ENCODE peak calls at places on chromosomes 13 and 19, in eight cellular contexts. W is left lung, K is endodermal cell, Q is BE2C, C is A549, A is mammary epithelial cell, G is HCT116, J is heart left ventricle. L is an unnamed sample.
A peak's percentile ranks its signal among the peaks of the same experiment; 100 is the strongest.

GRCh38 chr13:38872693-38873092 is 117.9 kb downstream of the STOML3 start:
- DNase-seq in W (no peak), K (peak; percentile 88), Q (peak; percentile 61), C (peak; percentile 41), A (peak; percentile 28), G (peak; percentile 42), J (peak; percentile 30), L (no peak)

GRCh38 chr13:76791290-76791664 is 94.9 kb downstream of the KCTD12 start:
- DNase-seq in W (no peak), K (no peak), Q (no peak), C (no peak), A (peak; percentile 13), G (no peak), J (no peak), L (no peak)

GRCh38 chr19:49864890-49865289 is 2.5 kb downstream of the PNKP start:
- DNase-seq in W (no peak), K (no peak), Q (no peak), C (no peak), A (no peak), G (no peak), J (no peak), L (no peak)

GRCh38 chr19:47719047-47719885 is 6.0 kb downstream of the EHD2 start:
- DNase-seq in W (peak; percentile 84), K (peak; percentile 64), Q (peak; percentile 95), C (peak; percentile 91), A (peak; percentile 95), G (no peak), J (peak; percentile 94), L (peak; percentile 32)

GRCh38 chr13:71979616-71980015 is 112.6 kb upstream of the DACH1 start:
- DNase-seq in W (no peak), K (peak; percentile 62), Q (peak; percentile 8), C (peak; percentile 1), A (peak; percentile 12), G (peak; percentile 6), J (no peak), L (no peak)

GRCh38 chr19:31349160-31349881 is at the start of gene TSHZ3:
- DNase-seq in W (peak; percentile 92), K (peak; percentile 89), Q (peak; percentile 47), C (peak; percentile 78), A (peak; percentile 84), G (no peak), J (peak; percentile 86), L (peak; percentile 64)

GRCh38 chr19:16420781-16421386 is 50.9 kb downstream of the EPS15L1 start:
- DNase-seq in W (no peak), K (no peak), Q (no peak), C (no peak), A (no peak), G (no peak), J (peak; percentile 90), L (no peak)

GRCh38 chr13:72181661-72182060 is 314.7 kb upstream of the DACH1 start:
- DNase-seq in W (no peak), K (no peak), Q (no peak), C (no peak), A (no peak), G (no peak), J (no peak), L (no peak)

GRCh38 chr13:60426075-60426474 is 29.1 kb downstream of the TDRD3 start:
- DNase-seq in W (no peak), K (no peak), Q (no peak), C (no peak), A (no peak), G (no peak), J (no peak), L (no peak)

GRCh38 chr13:33189470-33189869 is 96.1 kb downstream of the STARD13 start:
- DNase-seq in W (no peak), K (no peak), Q (no peak), C (no peak), A (no peak), G (no peak), J (no peak), L (no peak)

GRCh38 chr19:48000846-48001245 is 6.4 kb downstream of the ELSPBP1 start:
- DNase-seq in W (no peak), K (no peak), Q (no peak), C (no peak), A (no peak), G (no peak), J (no peak), L (no peak)

GRCh38 chr19:8080832-8081231 is 28.3 kb downstream of the CCL25 start:
- DNase-seq in W (no peak), K (peak; percentile 28), Q (no peak), C (no peak), A (no peak), G (no peak), J (no peak), L (no peak)

GRCh38 chr19:52102163-52102562 is 6.6 kb upstream of the ZNF841 start:
- DNase-seq in W (no peak), K (no peak), Q (no peak), C (no peak), A (peak; percentile 30), G (no peak), J (no peak), L (no peak)

DNA sequence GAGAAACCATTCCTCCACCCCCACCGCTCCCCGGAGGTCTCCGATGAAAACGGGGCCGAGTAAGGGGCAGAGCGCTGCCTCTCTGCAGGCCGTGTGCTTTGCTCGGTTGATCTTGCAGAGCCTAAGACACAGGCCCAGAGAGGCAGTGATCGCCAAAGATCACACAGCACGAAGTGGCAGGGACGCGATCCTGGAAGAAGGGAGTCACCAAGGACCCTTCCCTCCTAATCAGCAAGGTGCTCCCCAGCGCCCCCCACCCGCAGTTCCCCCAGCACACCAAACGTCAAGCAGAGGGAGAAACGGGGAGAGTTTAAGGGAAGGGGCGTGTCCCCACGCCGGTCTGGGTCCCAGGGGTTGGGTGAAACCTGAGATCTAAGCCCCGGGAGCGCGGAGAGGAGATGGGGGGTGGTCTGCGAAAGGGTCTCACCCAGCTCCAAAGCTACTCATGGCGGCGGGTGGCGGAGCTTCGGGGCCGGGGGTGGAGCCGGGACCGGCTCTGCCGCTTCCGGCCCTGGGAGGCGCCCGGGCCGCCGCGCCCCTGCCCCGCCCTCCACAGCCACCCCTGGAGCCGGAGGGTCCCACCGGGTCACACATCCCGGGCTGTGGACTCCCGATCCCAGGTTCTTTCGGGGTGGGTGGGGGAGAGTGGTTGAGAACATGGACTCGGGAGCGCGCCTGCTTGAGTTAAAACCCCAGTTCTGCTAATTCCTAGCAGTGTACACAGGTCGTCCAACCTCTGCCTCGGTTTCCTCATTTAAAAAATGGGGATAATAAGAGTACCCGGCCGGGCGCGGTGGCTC is at the start of gene EML2:
- DNase-seq in W (peak; percentile 93), K (peak; percentile 95), Q (peak; percentile 40), C (peak; percentile 49), A (peak; percentile 45), G (no peak), J (peak; percentile 56), L (peak; percentile 79)
- TF ChIP-seq CTCF in W (no peak), K (peak; percentile 43), Q (no peak), C (peak; percentile 60), A (peak; percentile 44), G (peak; percentile 41), J (peak; percentile 27), L (no peak)

GRCh38 chr13:51925865-51926527 is 64.2 kb downstream of the CCDC70 start:
- DNase-seq in W (no peak), K (no peak), Q (no peak), C (no peak), A (no peak), G (no peak), J (no peak), L (no peak)
- H3K4me3 ChIP-seq in W (no peak overlapping the region), K (no peak overlapping the region), Q (no peak overlapping the region), C (no peak overlapping the region), A (no peak overlapping the region), G (no peak overlapping the region), J (no peak overlapping the region), L (no peak overlapping the region)

GRCh38 chr19:19471682-19472081 is 43.7 kb downstream of the TSSK6 start:
- DNase-seq in W (peak; percentile 24), K (no peak), Q (no peak), C (no peak), A (no peak), G (no peak), J (no peak), L (no peak)
- H3K4me1 ChIP-seq in W (peaks cover 47% of the 10 kb centered on the region), K (no peaks in the 10 kb centered on the region), Q (no peaks in the 10 kb centered on the region), C (no peaks in the 10 kb centered on the region), A (no peaks in the 10 kb centered on the region), G (no peaks in the 10 kb centered on the region), J (peaks cover 11% of the 10 kb centered on the region), L (peaks cover 21% of the 10 kb centered on the region)

GRCh38 chr13:42041684-42042035 is 6.8 kb upstream of the DGKH start:
- DNase-seq in W (peak; percentile 78), K (peak; percentile 86), Q (peak; percentile 63), C (peak; percentile 72), A (peak; percentile 71), G (no peak), J (peak; percentile 69), L (peak; percentile 69)
- TF ChIP-seq CTCF in W (peak; percentile 26), K (peak; percentile 75), Q (peak; percentile 54), C (peak; percentile 14), A (peak; percentile 66), G (peak; percentile 16), J (peak; percentile 59), L (peak; percentile 18)

DNA sequence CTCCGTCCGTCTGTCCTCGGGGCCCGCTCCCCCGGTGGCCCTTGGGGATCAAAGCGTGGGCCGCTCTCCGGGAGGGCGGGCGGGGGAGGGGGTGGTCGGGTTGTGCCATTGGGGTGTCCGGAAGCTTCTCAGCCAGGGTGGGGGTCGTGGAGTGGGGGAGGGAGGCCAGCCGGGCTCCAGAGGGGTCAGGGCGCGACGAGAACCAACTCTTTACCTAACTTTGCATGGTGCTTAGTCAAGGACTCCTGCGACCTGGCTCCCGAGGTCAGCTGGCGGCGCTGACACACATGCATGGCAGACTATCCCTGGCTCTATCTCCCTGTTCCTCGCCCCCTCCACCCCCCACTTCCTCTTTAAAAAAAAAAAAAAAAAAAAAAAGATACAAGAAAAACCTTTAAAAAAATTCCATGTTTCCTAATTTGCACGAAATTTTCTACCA is 15.5 kb downstream of the SMIM24 start:
- DNase-seq in W (no peak), K (peak; percentile 72), Q (no peak), C (peak; percentile 42), A (no peak), G (no peak), J (no peak), L (no peak)
- H3K4me3 ChIP-seq in W (no peak overlapping the region), K (no peak overlapping the region), Q (no peak overlapping the region), C (no peak overlapping the region), A (no peak overlapping the region), G (no peak overlapping the region), J (no peak overlapping the region), L (no peak overlapping the region)

GRCh38 chr13:28438598-28439334 is 56.2 kb downstream of the FLT1 start:
- DNase-seq in W (no peak), K (peak; percentile 79), Q (no peak), C (no peak), A (no peak), G (no peak), J (no peak), L (no peak)
- H3K4me1 ChIP-seq in W (no peaks in the 10 kb centered on the region), K (no peaks in the 10 kb centered on the region), Q (peaks cover 3% of the 10 kb centered on the region), C (no peaks in the 10 kb centered on the region), A (no peaks in the 10 kb centered on the region), G (no peaks in the 10 kb centered on the region), J (peaks cover 29% of the 10 kb centered on the region), L (no peaks in the 10 kb centered on the region)

DNA sequence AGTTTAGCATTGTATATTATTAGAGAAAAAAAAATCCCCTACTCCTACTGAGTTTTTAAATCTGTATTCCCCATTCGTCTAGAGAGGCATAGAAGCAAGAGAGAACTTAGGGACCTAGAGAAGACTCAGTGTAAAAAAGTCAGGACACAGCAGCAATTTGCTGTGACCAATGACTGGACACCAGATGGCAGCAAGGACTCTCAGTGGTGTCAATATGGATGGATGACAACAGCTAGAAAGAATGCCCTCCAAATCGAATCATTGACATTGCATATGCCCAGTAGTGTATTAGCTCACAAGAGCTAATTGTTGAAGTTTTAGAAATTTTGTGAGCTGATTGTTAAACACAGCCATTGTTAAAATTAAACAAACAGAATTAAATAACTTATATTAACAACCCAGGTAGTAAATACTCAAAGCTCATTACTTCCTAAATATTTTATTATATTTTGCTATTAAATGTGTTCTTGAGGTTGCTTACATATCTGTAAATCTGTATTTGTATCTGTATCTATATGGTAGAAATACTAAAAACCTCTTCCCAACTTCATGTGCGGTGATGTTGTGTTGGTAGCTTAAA is 43.9 kb downstream of the SIAH3 start:
- DNase-seq in W (no peak), K (peak; percentile 78), Q (peak; percentile 52), C (peak; percentile 33), A (peak; percentile 61), G (peak; percentile 62), J (peak; percentile 53), L (peak; percentile 50)
- TF ChIP-seq CTCF in W (peak; percentile 18), K (peak; percentile 83), Q (peak; percentile 77), C (peak; percentile 53), A (peak; percentile 81), G (peak; percentile 70), J (peak; percentile 71), L (peak; percentile 41)